ENCODE peak calls at places on chromosomes 11 and 22, in five cellular contexts. T, U, A, J and W are unnamed samples.

GRCh38 chr22:23293720-23294119 is 113.4 kb downstream of the BCR start:
- DNase-seq in A (no peak), J (no peak), T (no peak), U (no peak), W (no peak)

GRCh38 chr11:118572914-118573550 is 823 bp downstream of the ARCN1 start:
- DNase-seq in J (no peak), A (no peak), T (no peak), U (peak), W (no peak)

GRCh38 chr22:37105154-37105553 is 4.4 kb downstream of the TMPRSS6 start:
- DNase-seq in T (no peak), A (no peak), U (no peak), J (no peak), W (no peak)

GRCh38 chr11:19547044-19547443 is 165.6 kb upstream of the NAV2 start:
- DNase-seq in A (no peak), J (no peak), U (no peak), T (no peak), W (no peak)

GRCh38 chr11:87137711-87138110 is 100.0 kb downstream of the TMEM135 start:
- DNase-seq in A (no peak), U (no peak), J (no peak), T (no peak), W (peak)

GRCh38 chr11:80584661-80585060 is 1143.8 kb upstream of the TENM4 start:
- DNase-seq in T (no peak), A (no peak), U (no peak), J (no peak), W (no peak)

GRCh38 chr11:114183041-114183511 is 113.1 kb upstream of the NNMT start:
- DNase-seq in T (no peak), A (no peak), U (no peak), J (no peak), W (no peak)

GRCh38 chr11:97432926-97433325 is 1043.1 kb downstream of the JRKL start:
- DNase-seq in T (no peak), J (no peak), A (no peak), U (no peak), W (no peak)

GRCh38 chr11:9765320-9766101 is 101.6 kb downstream of the SWAP70 start:
- DNase-seq in U (peak), T (no peak), J (peak), A (no peak), W (peak)

GRCh38 chr11:34587282-34587677 is 33.6 kb upstream of the EHF start:
- DNase-seq in A (no peak), T (no peak), U (no peak), J (no peak), W (no peak)

GRCh38 chr11:2737876-2738275 is 38.1 kb upstream of the KCNQ1OT1 start:
- DNase-seq in J (no peak), U (no peak), T (no peak), A (no peak), W (no peak)